ENCODE peak calls at places on chromosomes 6 and 20, in four cellular contexts. W is GM23338, Z is SK-N-SH, G is PC-9. V is an unnamed sample. For H3K9me2, the result is how much of the 10 kb centered on the place peaks cover.

GRCh38 chr20:33443006-33443511 is 504 bp downstream of the SNTA1 start:
- DNase-seq in W (peak), Z (no peak), G (no peak), V (peak)

GRCh38 chr6:113364781-113365545 is 492.2 kb upstream of the MARCKS start:
- DNase-seq in W (no peak), Z (no peak), G (no peak), V (no peak)

GRCh38 chr6:98833101-98834059 is 994 bp upstream of the POU3F2 start:
- DNase-seq in W (peak), Z (peak), G (no peak), V (no peak)

GRCh38 chr20:63969851-63970713 is at the start of gene ZNF512B:
- DNase-seq in W (peak), Z (peak), G (peak), V (peak)

GRCh38 chr6:21137708-21138358 is 455.7 kb upstream of the SOX4 start:
- DNase-seq in W (no peak), Z (no peak), G (no peak), V (no peak)

GRCh38 chr6:5723905-5724691 is 282.6 kb downstream of the NRN1 start:
- DNase-seq in W (no peak), Z (no peak), G (no peak), V (peak)

GRCh38 chr6:100614386-100614785 is 149.7 kb upstream of the SIM1 start:
- DNase-seq in W (no peak), Z (no peak), G (no peak), V (no peak)

GRCh38 chr6:104705095-104705707 is 154.5 kb downstream of the HACE1 start:
- DNase-seq in W (no peak), Z (no peak), G (peak), V (no peak)

GRCh38 chr6:55433446-55434130 is 106.3 kb downstream of the GFRAL start:
- DNase-seq in W (peak), Z (no peak), G (no peak), V (no peak)

GRCh38 chr20:31674895-31675827 is 37.4 kb downstream of the COX4I2 start:
- DNase-seq in W (no peak), Z (peak), G (peak), V (peak)

GRCh38 chr20:32333988-32334885 is 23.9 kb upstream of the ASXL1 start:
- DNase-seq in W (no peak), Z (no peak), G (peak), V (no peak)

GRCh38 chr6:110813813-110814487 is 1.3 kb downstream of the CDK19 start:
- DNase-seq in W (peak), Z (peak), G (peak), V (no peak)

GRCh38 chr6:113458368-113459010 is 398.7 kb upstream of the MARCKS start:
- DNase-seq in W (no peak), Z (no peak), G (no peak), V (no peak)

GRCh38 chr6:106039836-106040592 is 46.1 kb upstream of the PRDM1 start:
- DNase-seq in W (no peak), Z (no peak), G (no peak), V (no peak)

GRCh38 chr20:48632017-48632824 is 195.6 kb downstream of the PREX1 start:
- DNase-seq in W (no peak), Z (no peak), G (no peak), V (no peak)

GRCh38 chr20:35607003-35607735 is 8.5 kb upstream of the SPAG4 start:
- DNase-seq in W (no peak), Z (no peak), G (peak), V (no peak)

GRCh38 chr20:63135411-63135810 is 80.5 kb downstream of the YTHDF1 start:
- DNase-seq in W (peak), Z (no peak), G (no peak), V (peak)

GRCh38 chr6:43877463-43878126 is 107.6 kb downstream of the VEGFA start:
- DNase-seq in W (peak), Z (peak), G (no peak), V (no peak)

GRCh38 chr6:139679516-139680179 is 305.2 kb upstream of the CITED2 start:
- DNase-seq in W (no peak), Z (no peak), G (no peak), V (no peak)

GRCh38 chr6:54267798-54268197 is 40.4 kb upstream of the TINAG start:
- DNase-seq in W (peak), Z (peak), G (peak), V (peak)

GRCh38 chr6:110756817-110757216 is 58.5 kb downstream of the CDK19 start:
- DNase-seq in W (no peak), Z (no peak), G (no peak), V (no peak)

GRCh38 chr6:43766964-43767461 is 3.0 kb upstream of the VEGFA start:
- DNase-seq in W (peak), Z (no peak), G (no peak), V (no peak)

GRCh38 chr6:55175078-55175777 is 913 bp downstream of the HCRTR2 start:
- DNase-seq in W (peak), Z (no peak), G (no peak), V (no peak)

GRCh38 chr6:84926171-84926570 is 161.8 kb upstream of the TBX18 start:
- DNase-seq in W (no peak), Z (no peak), G (no peak), V (no peak)
- H3K9me2 ChIP-seq in W (under half), Z (under half), G (under half), V (under half)

GRCh38 chr6:107690864-107691661 is 133.1 kb downstream of the SCML4 start:
- DNase-seq in W (peak), Z (no peak), G (no peak), V (no peak)

GRCh38 chr6:107690546-107690863 is 133.6 kb downstream of the SCML4 start:
- DNase-seq in W (no peak), Z (no peak), G (no peak), V (no peak)

GRCh38 chr6:107689881-107690545 is 134.1 kb downstream of the SCML4 start:
- DNase-seq in W (no peak), Z (no peak), G (no peak), V (no peak)

GRCh38 chr6:107695061-107695715 is 128.9 kb downstream of the SCML4 start:
- DNase-seq in W (no peak), Z (no peak), G (no peak), V (no peak)

DNA sequence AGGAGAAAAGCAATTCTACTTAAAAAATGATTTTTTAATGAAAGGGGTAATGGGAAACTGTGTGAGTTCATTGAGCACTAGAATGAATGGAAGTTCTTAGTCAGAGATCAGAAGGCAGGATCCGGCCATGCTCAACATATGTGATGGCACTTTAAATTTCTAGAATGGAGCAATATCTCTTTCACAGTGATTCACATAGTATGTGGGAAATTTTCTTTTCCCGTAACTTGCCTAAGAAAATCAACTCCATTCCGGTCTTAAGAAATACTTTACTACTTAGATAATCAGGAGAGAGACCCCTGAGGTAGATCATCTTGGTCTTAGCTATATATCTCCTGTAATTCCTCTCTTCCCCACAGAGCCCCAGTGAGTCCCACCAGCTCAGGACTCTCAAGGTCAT is 131.8 kb downstream of the SCML4 start:
- DNase-seq in W (no peak), Z (no peak), G (no peak), V (no peak)
- H3K4me3 ChIP-seq in W (no peak), Z (no peak), G (no peak), V (no peak)

GRCh38 chr6:163836916-163837660 is 422.6 kb downstream of the QKI start:
- DNase-seq in W (no peak), Z (no peak), G (no peak), V (no peak)
- H3K9me2 ChIP-seq in W (under half), Z (under half), G (under half), V (under half)

GRCh38 chr6:150368762-150369161 is at the start of gene IYD:
- DNase-seq in W (no peak), Z (no peak), G (no peak), V (no peak)
- H3K4me3 ChIP-seq in W (no peak), Z (no peak), G (no peak), V (no peak)

GRCh38 chr6:31799781-31800180 is 4.2 kb upstream of the VARS1 start:
- DNase-seq in W (no peak), Z (no peak), G (no peak), V (no peak)
- H3K9me2 ChIP-seq in W (under half), Z (under half), G (under half), V (under half)

GRCh38 chr6:163665464-163665863 is 250.9 kb downstream of the QKI start:
- DNase-seq in W (no peak), Z (no peak), G (no peak), V (no peak)

GRCh38 chr6:163670283-163670682 is 255.8 kb downstream of the QKI start:
- DNase-seq in W (no peak), Z (peak), G (no peak), V (no peak)

GRCh38 chr6:163671355-163671754 is 256.8 kb downstream of the QKI start:
- DNase-seq in W (no peak), Z (no peak), G (no peak), V (no peak)

GRCh38 chr6:163668061-163668426 is 253.5 kb downstream of the QKI start:
- DNase-seq in W (no peak), Z (no peak), G (no peak), V (no peak)

GRCh38 chr6:163667372-163668060 is 253.0 kb downstream of the QKI start:
- DNase-seq in W (no peak), Z (no peak), G (no peak), V (peak)
- H3K4me3 ChIP-seq in W (no peak), Z (no peak), G (no peak), V (peak)

DNA sequence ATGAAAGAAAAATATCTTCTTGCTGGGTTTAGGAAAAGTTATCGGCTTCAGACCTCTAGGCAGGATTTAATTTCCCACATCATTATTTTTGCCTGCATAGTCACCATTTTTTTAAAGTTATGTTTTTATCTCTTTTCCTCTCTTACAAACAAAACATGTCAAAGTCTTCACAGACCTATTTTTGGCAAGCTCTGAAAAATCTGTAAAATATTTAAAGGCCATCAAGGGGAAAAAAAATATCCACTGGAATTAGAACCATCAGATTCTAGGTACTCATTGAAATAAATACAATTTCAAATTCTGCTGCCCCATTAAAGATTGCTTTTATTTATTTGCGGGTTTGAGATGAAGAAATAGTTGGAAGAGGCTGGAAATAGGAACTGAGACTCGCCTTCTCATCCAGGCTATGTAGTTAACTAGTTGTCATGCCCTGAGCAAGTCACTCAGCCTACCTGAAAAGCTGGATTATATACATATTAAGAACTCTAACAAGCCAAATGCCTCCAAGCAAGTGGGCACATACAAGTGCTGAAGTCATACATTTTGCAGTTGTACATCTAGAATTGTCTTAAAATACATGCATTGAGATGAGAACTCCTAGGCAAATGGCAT is 101.7 kb upstream of the SASH1 start:
- DNase-seq in W (no peak), Z (no peak), G (no peak), V (no peak)
- H3K9me2 ChIP-seq in W (under half), Z (under half), G (under half), V (under half)

GRCh38 chr6:123562264-123562663 is 74.5 kb downstream of the TRDN start:
- DNase-seq in W (no peak), Z (no peak), G (no peak), V (no peak)
- H3K4me3 ChIP-seq in W (peak), Z (no peak), G (no peak), V (no peak)

V was measured in Karpas-422.